ENCODE peak calls at places on chromosomes 12 and 14, in seven cellular contexts. C is HepG2, Y is tibial artery, M is ovary, O is hepatocyte, W is breast epithelium, A is HCT116. U is an unnamed sample.

GRCh38 chr12:44876554-44877275 is 600 bp upstream of the NELL2 start:
- DNase-seq in O (peak; percentile 70), W (no peak), C (no peak), Y (peak; percentile 59), M (no peak), A (no peak), U (peak; percentile 37)

GRCh38 chr12:2179953-2180736 is 127.4 kb downstream of the CACNA1C start:
- DNase-seq in Y (peak; percentile 93), M (peak; percentile 74), C (no peak), W (peak; percentile 37), O (peak; percentile 59), A (peak; percentile 29), U (peak; percentile 89)

GRCh38 chr12:43482311-43483085 is 69.5 kb downstream of the ADAMTS20 start:
- DNase-seq in M (no peak), A (no peak), Y (no peak), O (no peak), C (no peak), W (no peak), U (no peak)

GRCh38 chr12:112401903-112402498 is 7.4 kb downstream of the RPL6 start:
- DNase-seq in W (no peak), Y (no peak), O (no peak), A (no peak), C (no peak), M (no peak), U (no peak)

GRCh38 chr12:7190268-7191055 is 976 bp downstream of the PEX5 start:
- DNase-seq in A (no peak), C (peak; percentile 12), Y (peak; percentile 80), M (peak; percentile 66), W (peak; percentile 25), O (peak; percentile 39), U (no peak)

GRCh38 chr14:49977126-49977841 is 84.4 kb downstream of the ARF6 start:
- DNase-seq in W (no peak), A (no peak), Y (no peak), O (no peak), M (no peak), C (no peak), U (no peak)

GRCh38 chr12:55996201-55996714 is 818 bp upstream of the SUOX start:
- DNase-seq in Y (no peak), C (peak; percentile 67), M (no peak), W (peak; percentile 39), O (peak; percentile 69), A (no peak), U (peak; percentile 66)

GRCh38 chr12:53115891-53116675 is 12.8 kb downstream of the SOAT2 start:
- DNase-seq in W (no peak), M (no peak), A (no peak), O (no peak), Y (no peak), C (no peak), U (no peak)

GRCh38 chr14:39621223-39621622 is 189.0 kb upstream of the FBXO33 start:
- DNase-seq in A (no peak), O (no peak), C (no peak), M (no peak), Y (no peak), W (no peak), U (no peak)

GRCh38 chr14:29898470-29898869 is 29.2 kb downstream of the PRKD1 start:
- DNase-seq in M (no peak), W (no peak), A (no peak), O (no peak), C (no peak), Y (no peak), U (no peak)

GRCh38 chr12:121801601-121802484 is 2.0 kb upstream of the SETD1B start:
- DNase-seq in Y (no peak), W (no peak), C (no peak), M (no peak), O (no peak), A (no peak), U (no peak)

GRCh38 chr12:71164877-71165197 is 7.0 kb upstream of the TSPAN8 start:
- DNase-seq in Y (no peak), O (peak; percentile 72), C (peak; percentile 47), M (no peak), W (no peak), A (no peak), U (no peak)

GRCh38 chr12:45644521-45644920 is 85.0 kb upstream of the ARID2 start:
- DNase-seq in C (no peak), W (no peak), M (no peak), A (no peak), Y (no peak), O (no peak), U (no peak)

GRCh38 chr14:20799955-20800544 is 2.6 kb downstream of the RNASE1 start:
- DNase-seq in Y (peak; percentile 73), C (peak; percentile 30), A (no peak), W (peak; percentile 29), O (peak; percentile 53), M (no peak), U (no peak)

GRCh38 chr14:20798932-20799331 is 3.7 kb downstream of the RNASE1 start:
- DNase-seq in O (no peak), Y (no peak), C (no peak), W (no peak), M (no peak), A (no peak), U (no peak)

GRCh38 chr14:20801726-20802125 is 918 bp downstream of the RNASE1 start:
- DNase-seq in C (no peak), A (no peak), O (no peak), W (peak; percentile 31), Y (no peak), M (peak; percentile 25), U (no peak)

GRCh38 chr14:20798318-20798717 is 4.3 kb downstream of the RNASE1 start:
- DNase-seq in A (no peak), O (no peak), Y (no peak), M (no peak), W (no peak), C (no peak), U (no peak)

GRCh38 chr14:20799444-20799843 is 3.2 kb downstream of the RNASE1 start:
- DNase-seq in W (no peak), M (no peak), C (no peak), A (no peak), O (no peak), Y (no peak), U (no peak)
- H3K27ac ChIP-seq in W (peak overlapping the region; percentile 81), M (no peak overlapping the region), C (no peak overlapping the region), A (no peak overlapping the region), O (peak overlapping the region; percentile 78), Y (no peak overlapping the region), U (no peak overlapping the region)

GRCh38 chr12:98420403-98420800 is 95.0 kb upstream of the TMPO start:
- DNase-seq in W (no peak), O (no peak), M (no peak), Y (no peak), A (no peak), C (no peak), U (no peak)

GRCh38 chr12:98417303-98417702 is 98.1 kb upstream of the TMPO start:
- DNase-seq in O (no peak), M (no peak), W (no peak), C (no peak), Y (no peak), A (no peak), U (no peak)

GRCh38 chr12:98418357-98419075 is 96.9 kb upstream of the TMPO start:
- DNase-seq in Y (peak; percentile 96), W (peak; percentile 98), M (peak; percentile 83), A (no peak), O (peak; percentile 85), C (no peak), U (peak; percentile 93)

GRCh38 chr12:98419795-98420402 is 95.5 kb upstream of the TMPO start:
- DNase-seq in W (peak; percentile 21), O (no peak), M (no peak), C (no peak), Y (no peak), A (no peak), U (no peak)

DNA sequence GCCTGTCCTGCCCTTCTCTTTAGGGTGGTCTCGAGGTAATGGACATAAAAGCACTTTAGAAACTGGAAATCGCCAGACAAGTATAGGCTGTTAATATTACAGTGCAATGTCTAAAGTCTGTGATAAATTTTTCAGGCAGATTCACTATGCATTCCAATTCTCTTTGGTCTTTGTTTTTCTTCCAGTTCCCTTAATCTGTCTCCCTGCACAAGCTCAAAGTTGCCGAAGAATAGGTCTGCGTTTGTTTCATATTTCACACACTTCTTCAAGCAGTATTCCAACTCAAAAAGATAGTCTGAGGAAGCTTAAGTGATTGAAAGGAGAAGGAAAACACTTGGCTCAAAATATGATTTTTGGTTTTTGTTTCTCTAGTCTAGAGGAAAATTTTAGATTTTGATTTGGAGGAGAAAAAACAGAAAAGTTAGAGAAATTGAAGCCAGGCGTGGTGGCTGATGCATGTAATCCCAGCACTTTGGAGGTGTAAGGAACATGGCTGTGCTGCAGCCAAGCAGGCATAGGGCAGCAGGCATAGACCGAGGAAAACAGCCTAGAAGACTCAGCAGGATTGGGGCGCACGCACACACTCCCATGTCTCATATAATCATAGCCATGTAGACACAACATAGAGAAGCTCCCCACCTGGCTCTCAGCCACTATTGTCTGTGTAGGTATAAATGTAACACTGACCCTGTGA is 96.1 kb upstream of the TMPO start:
- DNase-seq in M (no peak), C (no peak), W (peak; percentile 21), Y (no peak), A (no peak), O (no peak), U (no peak)
- H3K4me3 ChIP-seq in M (no peak overlapping the region), C (peak overlapping the region; percentile 21), W (no peak overlapping the region), Y (no peak overlapping the region), A (peak overlapping the region; percentile 32), O (no peak overlapping the region), U (no peak overlapping the region)

DNA sequence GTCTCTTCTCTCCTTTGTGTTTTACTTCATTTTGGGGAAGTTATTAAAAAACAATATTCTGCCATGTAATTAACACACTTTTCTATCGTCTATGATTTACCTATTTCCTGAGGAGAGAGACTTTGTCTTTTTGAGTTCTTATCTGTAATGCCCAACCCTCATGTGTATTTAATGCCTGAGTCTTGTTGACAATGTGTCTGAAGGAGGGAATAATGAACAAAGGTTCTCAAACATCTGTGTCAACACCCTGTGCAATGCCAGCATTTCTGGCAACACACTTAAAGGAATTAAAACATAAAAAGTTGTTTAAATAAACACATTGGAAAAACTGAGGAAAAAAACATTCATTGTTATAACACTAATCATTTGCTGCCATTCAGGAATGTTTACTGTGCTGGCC is 147.1 kb downstream of the SLC15A5 start:
- DNase-seq in M (no peak), A (no peak), O (no peak), W (no peak), Y (no peak), C (no peak), U (no peak)
- H3K4me1 ChIP-seq in M (no peaks in the 10 kb centered on the region), A (no peaks in the 10 kb centered on the region), O (peaks cover 7% of the 10 kb centered on the region), W (no peaks in the 10 kb centered on the region), Y (no peaks in the 10 kb centered on the region), C (peaks cover 8% of the 10 kb centered on the region), U (no peaks in the 10 kb centered on the region)

DNA sequence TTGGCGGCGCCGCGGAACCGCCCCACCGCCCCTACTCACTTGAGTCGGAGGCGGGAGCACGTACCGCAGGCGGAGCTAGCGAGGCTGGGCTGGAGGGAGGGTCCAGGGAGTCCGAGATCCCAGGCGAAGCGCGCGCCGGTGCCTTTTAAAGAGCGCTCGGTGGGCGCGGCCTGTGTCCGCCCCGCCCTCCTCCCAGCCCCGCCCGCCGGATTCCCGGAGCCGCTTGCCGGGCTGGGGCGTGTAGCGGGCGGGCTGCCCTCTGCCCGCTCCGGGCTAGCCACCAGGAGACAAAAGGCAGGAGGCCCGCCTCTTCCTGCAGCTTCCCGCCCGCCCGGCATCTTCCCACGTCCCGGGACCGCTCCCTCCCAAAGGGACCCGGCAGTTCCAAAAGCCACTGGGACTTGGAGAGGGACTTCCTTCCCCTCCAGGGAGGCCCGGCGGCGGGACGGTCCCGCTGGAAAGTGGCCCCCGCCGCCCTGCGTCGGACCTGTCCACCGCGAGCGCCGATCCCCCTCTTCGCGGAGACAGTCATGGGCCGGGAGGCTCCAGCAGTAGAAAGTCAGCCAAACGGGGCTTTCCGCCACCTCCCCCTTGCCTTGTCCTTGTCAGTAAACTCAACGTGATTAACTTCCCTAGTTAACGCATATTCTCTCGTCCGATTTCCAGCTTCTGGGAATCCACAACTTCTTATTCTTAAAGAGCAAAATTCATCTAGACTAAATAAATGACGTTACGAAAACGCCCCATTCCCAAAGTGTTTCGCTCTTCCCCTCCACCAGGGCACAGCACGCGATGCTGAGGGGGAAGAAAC is at the start of gene CSRP2:
- DNase-seq in O (peak; percentile 95), C (peak; percentile 79), W (peak; percentile 85), M (peak; percentile 92), Y (peak; percentile 97), A (peak; percentile 75), U (peak; percentile 95)
- H3K27ac ChIP-seq in O (peak within 1 kb of the TSS; percentile 93), C (no peak within 1 kb of the TSS), W (peak within 1 kb of the TSS; percentile 96), M (peak within 1 kb of the TSS; percentile 13), Y (peak within 1 kb of the TSS; percentile 98), A (peak within 1 kb of the TSS; percentile 63), U (peak within 1 kb of the TSS; percentile 98)